ENCODE peak calls at places on chromosomes 4 and X, in seven cellular contexts. J is mesothelial cell of epicardium, K is neural progenitor cell, O is GM04504, S is EL, B is fibroblast of pulmonary artery, L is activated T-helper 1 cell treated with Interleukin-2 at 50 U/mL for 16 hours. C is an unnamed sample.

GRCh38 chrX:39453847-39454645 is 643.7 kb downstream of the BCOR start:
- DNase-seq in J (no peak), K (no peak), O (no peak), S (no peak), B (no peak), L (no peak), C (no peak)

GRCh38 chr4:1499465-1499864 is 93.2 kb upstream of the NKX1-1 start:
- DNase-seq in J (no peak), K (no peak), O (no peak), S (no peak), B (no peak), L (no peak), C (no peak)

GRCh38 chrX:65545456-65545855 is 10.9 kb upstream of the LAS1L start:
- DNase-seq in J (no peak), K (no peak), O (no peak), S (no peak), B (no peak), L (no peak), C (no peak)

GRCh38 chr4:132387060-132387459 is 762.0 kb upstream of the PCDH10 start:
- DNase-seq in J (no peak), K (no peak), O (no peak), S (no peak), B (no peak), L (no peak), C (no peak)

GRCh38 chr4:184439856-184440592 is 34.3 kb downstream of the IRF2 start:
- DNase-seq in J (no peak), K (no peak), O (no peak), S (no peak), B (peak), L (no peak), C (no peak)

GRCh38 chr4:95701500-95701899 is 138.4 kb upstream of the PDHA2 start:
- DNase-seq in J (no peak), K (no peak), O (no peak), S (no peak), B (peak), L (no peak), C (no peak)

GRCh38 chr4:101238706-101239105 is 108.6 kb downstream of the PPP3CA start:
- DNase-seq in J (no peak), K (no peak), O (no peak), S (peak), B (peak), L (no peak), C (no peak)

GRCh38 chrX:131764224-131764623 is 220.3 kb downstream of the OR13H1 start:
- DNase-seq in J (no peak), K (no peak), O (no peak), S (no peak), B (no peak), L (no peak), C (no peak)

GRCh38 chr4:61507091-61507490 is 307.0 kb downstream of the ADGRL3 start:
- DNase-seq in J (no peak), K (peak), O (no peak), S (no peak), B (no peak), L (no peak), C (no peak)

GRCh38 chr4:80615099-80615498 is 279.6 kb downstream of the CFAP299 start:
- DNase-seq in J (no peak), K (no peak), O (no peak), S (no peak), B (no peak), L (no peak), C (peak)

GRCh38 chrX:110914281-110914680 is 118.7 kb upstream of the CHRDL1 start:
- DNase-seq in J (no peak), K (peak), O (no peak), S (no peak), B (no peak), L (no peak), C (no peak)

GRCh38 chr4:76714226-76714625 is 183.7 kb downstream of the SOWAHB start:
- DNase-seq in J (no peak), K (no peak), O (no peak), S (no peak), B (no peak), L (no peak), C (no peak)

GRCh38 chr4:11814758-11815157 is 386.1 kb upstream of the HS3ST1 start:
- DNase-seq in J (no peak), K (no peak), O (no peak), S (no peak), B (peak), L (no peak), C (no peak)

GRCh38 chr4:147052361-147052760 is 106.7 kb upstream of the TTC29 start:
- DNase-seq in J (no peak), K (no peak), O (no peak), S (no peak), B (no peak), L (no peak), C (no peak)

GRCh38 chrX:30910124-30910860 is 21.2 kb upstream of the TAB3 start:
- DNase-seq in J (no peak), K (no peak), O (no peak), S (peak), B (no peak), L (no peak), C (no peak)

GRCh38 chr4:5967783-5968182 is 50.4 kb downstream of the C4orf50 start:
- DNase-seq in J (no peak), K (no peak), O (no peak), S (no peak), B (no peak), L (no peak), C (no peak)

GRCh38 chrX:132612990-132613564 is 124.2 kb upstream of the MBNL3 start:
- DNase-seq in J (peak), K (peak), O (no peak), S (no peak), B (peak), L (peak), C (no peak)

GRCh38 chr4:151667025-151667424 is 93.8 kb downstream of the GATB start:
- DNase-seq in J (no peak), K (no peak), O (peak), S (no peak), B (no peak), L (no peak), C (no peak)

GRCh38 chrX:19578956-19579355 is 63.6 kb upstream of the MAP3K15 start:
- DNase-seq in J (no peak), K (no peak), O (no peak), S (no peak), B (peak), L (no peak), C (no peak)

GRCh38 chrX:17595456-17596035 is 141.7 kb upstream of the SCML1 start:
- DNase-seq in J (no peak), K (no peak), O (no peak), S (peak), B (peak), L (no peak), C (no peak)

GRCh38 chr4:173346074-173346473 is 11.9 kb upstream of the HMGB2 start:
- DNase-seq in J (no peak), K (no peak), O (peak), S (peak), B (peak), L (no peak), C (no peak)

GRCh38 chr4:143921160-143921559 is 15.8 kb upstream of the GYPE start:
- DNase-seq in J (no peak), K (no peak), O (no peak), S (no peak), B (peak), L (no peak), C (no peak)

GRCh38 chr4:27836505-27836904 is 975.9 kb downstream of the STIM2 start:
- DNase-seq in J (no peak), K (no peak), O (no peak), S (peak), B (peak), L (no peak), C (no peak)

GRCh38 chr4:1122501-1122900 is 9.1 kb upstream of the RNF212 start:
- DNase-seq in J (no peak), K (no peak), O (no peak), S (no peak), B (no peak), L (no peak), C (no peak)

GRCh38 chr4:161815841-161816240 is 348.0 kb downstream of the FSTL5 start:
- DNase-seq in J (no peak), K (no peak), O (no peak), S (no peak), B (no peak), L (no peak), C (no peak)

GRCh38 chr4:3475713-3476260 is 12.7 kb downstream of the DOK7 start:
- DNase-seq in J (no peak), K (peak), O (no peak), S (no peak), B (no peak), L (no peak), C (no peak)

GRCh38 chr4:181006509-181007290 is 1236.5 kb upstream of the TENM3 start:
- DNase-seq in J (no peak), K (no peak), O (no peak), S (no peak), B (no peak), L (no peak), C (no peak)

GRCh38 chrX:55867254-55867653 is 149.7 kb downstream of the RRAGB start:
- DNase-seq in J (no peak), K (no peak), O (no peak), S (peak), B (peak), L (no peak), C (no peak)

GRCh38 chr4:105279314-105279713 is 132.6 kb downstream of the TET2 start:
- DNase-seq in J (no peak), K (no peak), O (no peak), S (no peak), B (no peak), L (no peak), C (no peak)

GRCh38 chrX:95318882-95319281 is 1365.8 kb upstream of the DIAPH2 start:
- DNase-seq in J (no peak), K (peak), O (no peak), S (no peak), B (no peak), L (no peak), C (no peak)

GRCh38 chrX:150569155-150569477 is 695 bp downstream of the MTM1 start:
- DNase-seq in J (no peak), K (no peak), O (no peak), S (peak), B (peak), L (peak), C (no peak)

GRCh38 chr4:174402470-174403176 is 118.9 kb downstream of the CEP44 start:
- DNase-seq in J (no peak), K (peak), O (no peak), S (no peak), B (no peak), L (no peak), C (no peak)

GRCh38 chr4:168637872-168638756 is 141.3 kb downstream of the PALLD start:
- DNase-seq in J (no peak), K (no peak), O (peak), S (peak), B (peak), L (no peak), C (no peak)

GRCh38 chr4:62080431-62080830 is 880.3 kb downstream of the ADGRL3 start:
- DNase-seq in J (no peak), K (no peak), O (no peak), S (no peak), B (no peak), L (no peak), C (no peak)

GRCh38 chrX:41734530-41734929 is 10.5 kb downstream of the GPR82 start:
- DNase-seq in J (no peak), K (peak), O (no peak), S (peak), B (peak), L (no peak), C (no peak)